ENCODE peak calls at places on chromosomes 4 and X, in five cellular contexts. U is HTR-8/SVneo; Y is AG04449; G is LoVo; S is activated naive CD8-positive, alpha-beta T cell treated with anti-CD3 and anti-CD28 coated beads, Interleukin-2, amount 50 U/mL, for 24 hours. J is an unnamed sample.

GRCh38 chrX:47351706-47352105 is 18.7 kb upstream of the ZNF157 start:
- DNase-seq in Y (peak), S (no peak), U (no peak), G (no peak), J (peak)

GRCh38 chr4:46931981-46932380 is 22.9 kb upstream of the COX7B2 start:
- DNase-seq in G (peak), Y (no peak), U (peak), S (peak), J (peak)

GRCh38 chrX:40473460-40474204 is 107.1 kb upstream of the ATP6AP2 start:
- DNase-seq in S (peak), Y (no peak), U (no peak), G (no peak), J (no peak)

GRCh38 chrX:53445977-53446376 is 11.8 kb upstream of the HSD17B10 start:
- DNase-seq in S (peak), U (no peak), Y (no peak), G (peak), J (no peak)

GRCh38 chrX:18617351-18617750 is 54.6 kb downstream of the RS1 start:
- DNase-seq in U (no peak), S (no peak), Y (peak), G (peak), J (no peak)

GRCh38 chr4:70152088-70152487 is 1.9 kb upstream of the PRR27 start:
- DNase-seq in S (no peak), G (no peak), U (no peak), Y (no peak), J (no peak)

GRCh38 chrX:11064851-11065600 is 46.1 kb upstream of the HCCS start:
- DNase-seq in S (no peak), U (peak), G (no peak), Y (peak), J (peak)

GRCh38 chr4:42392436-42392835 is 4.9 kb upstream of the SHISA3 start:
- DNase-seq in S (no peak), G (no peak), Y (no peak), U (no peak), J (no peak)

GRCh38 chr4:185726931-185727330 is 85.1 kb downstream of the SORBS2 start:
- DNase-seq in U (no peak), S (no peak), G (no peak), Y (no peak), J (no peak)

GRCh38 chr4:185721949-185722316 is 90.1 kb downstream of the SORBS2 start:
- DNase-seq in G (no peak), S (no peak), U (no peak), Y (no peak), J (no peak)

GRCh38 chr4:25489221-25489797 is 112.2 kb downstream of the ANAPC4 start:
- DNase-seq in G (no peak), S (no peak), Y (no peak), U (no peak), J (no peak)

GRCh38 chr4:54090804-54091623 is 8.9 kb upstream of the GSX2 start:
- DNase-seq in Y (no peak), S (no peak), U (no peak), G (no peak), J (peak)

GRCh38 chr4:168154546-168155277 is 62.4 kb downstream of the ANXA10 start:
- DNase-seq in S (no peak), Y (no peak), G (no peak), U (no peak), J (no peak)

GRCh38 chr4:138870739-138871633 is 144.6 kb upstream of the NOCT start:
- DNase-seq in S (peak), U (peak), G (peak), Y (peak), J (peak)

GRCh38 chr4:110087116-110087708 is 111.2 kb downstream of the ELOVL6 start:
- DNase-seq in G (peak), U (peak), S (no peak), Y (peak), J (no peak)

GRCh38 chr4:73343432-73343831 is 60.7 kb upstream of the ALB start:
- DNase-seq in Y (no peak), G (no peak), U (no peak), S (no peak), J (no peak)

GRCh38 chr4:63922146-63922545 is 487.1 kb downstream of the TECRL start:
- DNase-seq in Y (no peak), S (no peak), G (no peak), U (no peak), J (no peak)

GRCh38 chr4:48778431-48779094 is 1.5 kb downstream of the FRYL start:
- DNase-seq in S (no peak), Y (peak), G (no peak), U (peak), J (no peak)

GRCh38 chr4:66193487-66193886 is 523.2 kb upstream of the EPHA5 start:
- DNase-seq in U (no peak), Y (no peak), S (no peak), G (no peak), J (no peak)

GRCh38 chrX:46294234-46294633 is 251.0 kb downstream of the ZNF674 start:
- DNase-seq in Y (no peak), U (no peak), G (no peak), S (no peak), J (no peak)

GRCh38 chr4:6557856-6558255 is 17.1 kb upstream of the MAN2B2 start:
- DNase-seq in U (no peak), Y (no peak), G (no peak), S (no peak), J (no peak)

GRCh38 chr4:184417802-184418511 is 56.4 kb downstream of the IRF2 start:
- DNase-seq in G (peak), Y (peak), U (peak), S (peak), J (peak)

GRCh38 chrX:128781506-128781905 is 729.3 kb upstream of the ACTRT1 start:
- DNase-seq in S (peak), U (no peak), G (no peak), Y (no peak), J (no peak)

GRCh38 chr4:16532240-16532990 is 306.1 kb upstream of the TAPT1 start:
- DNase-seq in G (no peak), U (no peak), S (no peak), Y (peak), J (peak)

GRCh38 chr4:42562016-42562415 is 94.9 kb downstream of the ATP8A1 start:
- DNase-seq in U (no peak), G (no peak), Y (no peak), S (no peak), J (no peak)

GRCh38 chr4:164572877-164573279 is 181.1 kb upstream of the SMIM31 start:
- DNase-seq in U (no peak), G (no peak), Y (no peak), S (no peak), J (no peak)

GRCh38 chrX:71144651-71145050 is at the start of gene NLGN3:
- DNase-seq in S (no peak), Y (no peak), U (no peak), G (no peak), J (no peak)

J was measured in MG63.